ENCODE peak calls at places on chromosome 2, in ten cellular contexts. Q is Calu3, N is B cell, B is hepatocyte, F is A549, D is IMR-90, U is MM.1S, X is endothelial cell, S is brain microvascular endothelial cell, M is neural crest cell. O is an unnamed sample.
A peak's percentile ranks its signal among the peaks of the same experiment; 100 is the strongest.

GRCh38 chr2:219218279-219219112 is at the start of gene ABCB6:
- DNase-seq in N (peak; percentile 91), U (peak; percentile 94), X (peak; percentile 89), B (peak; percentile 96), Q (peak; percentile 79), F (peak; percentile 92), M (peak; percentile 92), S (peak; percentile 91), D (peak; percentile 90), O (peak; percentile 86)

GRCh38 chr2:44324971-44325426 is 36.3 kb downstream of the PREPL start:
- DNase-seq in U (no peak), D (peak; percentile 75), B (no peak), X (no peak), S (peak; percentile 10), Q (no peak), F (no peak), N (no peak), M (no peak), O (no peak)

GRCh38 chr2:20446280-20446916 is 476 bp upstream of the RHOB start:
- DNase-seq in N (no peak), M (no peak), F (no peak), X (peak; percentile 36), Q (no peak), U (no peak), B (no peak), S (peak; percentile 24), D (no peak), O (peak; percentile 32)

GRCh38 chr2:99150691-99151090 is 4.1 kb downstream of the TSGA10 start:
- DNase-seq in N (no peak), F (no peak), B (no peak), Q (no peak), M (no peak), D (peak; percentile 0), U (no peak), S (no peak), X (no peak), O (no peak)

GRCh38 chr2:227592694-227593387 is 5.9 kb upstream of the SCYGR2 start:
- DNase-seq in D (no peak), Q (no peak), F (no peak), S (no peak), U (peak; percentile 73), X (no peak), M (no peak), B (no peak), N (no peak), O (no peak)

GRCh38 chr2:32425719-32426141 is 68.9 kb downstream of the BIRC6 start:
- DNase-seq in X (no peak), S (peak; percentile 28), F (no peak), B (no peak), N (no peak), D (peak; percentile 76), M (no peak), Q (no peak), U (no peak), O (no peak)

GRCh38 chr2:229335349-229335748 is 64.3 kb upstream of the PID1 start:
- DNase-seq in F (no peak), D (no peak), S (no peak), U (no peak), X (no peak), M (no peak), Q (no peak), B (no peak), N (no peak), O (no peak)

GRCh38 chr2:196924051-196924450 is 2.5 kb downstream of the PGAP1 start:
- DNase-seq in M (no peak), N (no peak), D (no peak), B (no peak), S (no peak), X (no peak), F (no peak), Q (no peak), U (no peak), O (no peak)

GRCh38 chr2:165147201-165148045 is 56.4 kb downstream of the SCN3A start:
- DNase-seq in Q (no peak), D (no peak), S (no peak), F (no peak), X (no peak), U (peak; percentile 51), N (no peak), B (no peak), M (no peak), O (no peak)

GRCh38 chr2:165144315-165144714 is 59.5 kb downstream of the SCN3A start:
- DNase-seq in F (no peak), S (no peak), B (peak; percentile 4), N (peak; percentile 29), Q (no peak), X (no peak), D (no peak), M (no peak), U (peak; percentile 48), O (no peak)

DNA sequence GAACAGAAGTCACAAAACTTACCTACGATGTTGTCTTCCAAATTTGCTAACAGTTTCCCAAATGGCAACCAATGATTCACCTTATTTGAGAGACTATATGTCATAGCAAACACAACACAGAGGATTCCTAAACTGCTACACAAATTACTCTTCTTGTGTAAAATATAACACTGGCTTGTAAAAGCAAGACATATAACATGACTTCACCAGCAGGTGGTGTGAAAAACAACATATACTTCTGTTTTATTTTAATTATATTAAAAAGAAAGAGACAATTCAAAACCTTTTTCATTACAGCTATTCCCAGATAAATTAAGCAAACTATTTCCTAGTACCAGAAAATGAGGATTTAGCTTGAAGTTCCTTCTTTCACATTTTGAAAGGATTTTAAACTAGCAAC is 62.2 kb downstream of the SCN3A start:
- DNase-seq in Q (no peak), S (no peak), U (peak; percentile 16), D (peak; percentile 3), B (no peak), F (no peak), X (no peak), M (no peak), N (no peak), O (no peak)
- TF ChIP-seq CTCF in Q (no peak), S (no peak), U (peak; percentile 29), D (peak; percentile 35), B (peak; percentile 28), F (no peak), X (peak; percentile 57), M (peak; percentile 51), N (peak; percentile 28), O (no peak)

GRCh38 chr2:7115364-7115763 is 198.2 kb downstream of the RNF144A start:
- DNase-seq in U (no peak), M (no peak), N (no peak), F (no peak), B (no peak), D (no peak), S (no peak), Q (no peak), X (no peak), O (no peak)

GRCh38 chr2:7109558-7109935 is 192.3 kb downstream of the RNF144A start:
- DNase-seq in S (no peak), Q (no peak), F (no peak), X (no peak), M (no peak), U (no peak), N (no peak), B (no peak), D (no peak), O (no peak)

GRCh38 chr2:7108792-7109557 is 191.8 kb downstream of the RNF144A start:
- DNase-seq in X (no peak), D (no peak), U (no peak), S (no peak), B (no peak), F (no peak), Q (no peak), N (no peak), M (no peak), O (no peak)

GRCh38 chr2:7116516-7116915 is 199.3 kb downstream of the RNF144A start:
- DNase-seq in Q (no peak), M (no peak), D (no peak), U (no peak), F (no peak), B (no peak), S (no peak), X (no peak), N (no peak), O (no peak)

GRCh38 chr2:7111626-7112025 is 194.4 kb downstream of the RNF144A start:
- DNase-seq in S (no peak), D (no peak), F (no peak), N (no peak), Q (no peak), X (no peak), U (peak; percentile 14), B (no peak), M (no peak), O (no peak)
- TF ChIP-seq CTCF in S (peak; percentile 45), D (no peak), F (no peak), N (no peak), Q (no peak), X (no peak), U (peak; percentile 32), B (peak; percentile 13), M (no peak), O (no peak)

GRCh38 chr2:236555486-236555885 is 14.1 kb upstream of the ACKR3 start:
- DNase-seq in N (no peak), B (no peak), F (no peak), D (no peak), U (no peak), S (no peak), M (no peak), Q (no peak), X (no peak), O (no peak)

GRCh38 chr2:236551843-236552542 is 17.6 kb upstream of the ACKR3 start:
- DNase-seq in B (no peak), F (no peak), M (no peak), Q (no peak), U (no peak), X (no peak), S (no peak), N (peak; percentile 16), D (no peak), O (no peak)

GRCh38 chr2:236554629-236555282 is 14.9 kb upstream of the ACKR3 start:
- DNase-seq in S (no peak), N (peak; percentile 16), M (no peak), U (peak; percentile 51), Q (no peak), F (no peak), B (no peak), X (no peak), D (no peak), O (peak; percentile 17)

GRCh38 chr2:236552586-236552985 is 17.0 kb upstream of the ACKR3 start:
- DNase-seq in U (no peak), Q (no peak), N (no peak), M (no peak), S (no peak), B (no peak), D (no peak), F (no peak), X (no peak), O (no peak)

GRCh38 chr2:236553522-236553921 is 16.1 kb upstream of the ACKR3 start:
- DNase-seq in Q (no peak), D (no peak), F (no peak), S (no peak), U (no peak), B (no peak), N (no peak), M (no peak), X (no peak), O (no peak)
- TF ChIP-seq CTCF in Q (no peak), D (no peak), F (no peak), S (no peak), U (no peak), B (no peak), N (no peak), M (no peak), X (no peak), O (no peak)

DNA sequence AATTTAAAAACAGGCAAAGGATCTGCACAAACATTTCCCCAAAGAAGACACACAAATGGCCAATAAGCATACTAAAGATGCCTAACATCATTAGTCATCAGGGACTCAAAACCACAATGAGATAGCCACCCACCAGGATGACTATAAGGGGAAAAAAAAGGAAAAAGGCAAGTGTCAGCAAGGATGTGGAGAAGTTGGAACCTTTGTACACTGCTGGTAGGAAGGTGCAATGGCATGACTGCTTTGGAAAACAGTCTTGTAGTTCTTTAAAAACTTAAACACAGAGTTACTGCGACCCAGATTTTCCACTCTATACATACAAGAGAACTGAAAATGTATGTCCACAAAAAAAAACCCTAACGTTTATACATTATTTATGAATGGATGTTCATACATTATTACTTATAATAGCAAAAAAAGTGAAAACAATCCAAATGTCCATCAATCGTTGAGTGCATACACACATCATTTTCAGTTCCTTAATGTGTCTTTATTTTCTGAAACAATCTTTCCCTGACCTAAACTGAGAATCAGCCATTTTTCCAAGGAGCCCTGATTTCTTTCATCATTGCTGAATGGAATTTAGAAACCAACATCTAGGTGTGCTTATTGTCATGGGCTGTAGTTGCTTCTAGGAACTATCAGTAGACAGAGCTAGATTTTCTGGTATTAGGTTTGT is 64.7 kb upstream of the TLK1 start:
- DNase-seq in Q (peak; percentile 8), B (peak; percentile 7), X (no peak), F (no peak), D (peak; percentile 95), S (peak; percentile 89), M (no peak), N (no peak), U (no peak), O (no peak)
- TF ChIP-seq CTCF in Q (peak; percentile 34), B (no peak), X (no peak), F (no peak), D (peak; percentile 52), S (peak; percentile 66), M (no peak), N (no peak), U (no peak), O (no peak)